ENCODE peak calls at places on chromosomes 16 and 17, in four cellular contexts. One of them, this sample, is unnamed.

GRCh38 chr16:87621976-87622713 is 19.8 kb downstream of the JPH3 start:
- DNase-seq in GM23338: no peak
- DNase-seq in choroid plexus epithelial cell: no peak
- DNase-seq in progenitor cell of endocrine pancreas: no peak
- DNase-seq in this sample: no peak

GRCh38 chr16:69616082-69616481 is 50.3 kb downstream of the NFAT5 start:
- DNase-seq in GM23338: no peak
- DNase-seq in choroid plexus epithelial cell: no peak
- DNase-seq in progenitor cell of endocrine pancreas: no peak
- DNase-seq in this sample: no peak

GRCh38 chr17:51560398-51560797 is 300.1 kb downstream of the UTP18 start:
- DNase-seq in GM23338: no peak
- DNase-seq in choroid plexus epithelial cell: no peak
- DNase-seq in progenitor cell of endocrine pancreas: no peak
- DNase-seq in this sample: no peak

GRCh38 chr17:4221163-4221562 is 42.6 kb downstream of the ANKFY1 start:
- DNase-seq in GM23338: no peak
- DNase-seq in choroid plexus epithelial cell: no peak
- DNase-seq in progenitor cell of endocrine pancreas: no peak
- DNase-seq in this sample: no peak

GRCh38 chr17:61247438-61247837 is 152.2 kb upstream of the TBX2 start:
- DNase-seq in GM23338: no peak
- DNase-seq in choroid plexus epithelial cell: peak
- DNase-seq in progenitor cell of endocrine pancreas: no peak
- DNase-seq in this sample: peak

GRCh38 chr17:58414596-58414997 is 2.7 kb downstream of the RNF43 start:
- DNase-seq in GM23338: no peak
- DNase-seq in choroid plexus epithelial cell: no peak
- DNase-seq in progenitor cell of endocrine pancreas: no peak
- DNase-seq in this sample: peak

GRCh38 chr17:45688353-45688752 is 95.8 kb upstream of the CRHR1 start:
- DNase-seq in GM23338: no peak
- DNase-seq in choroid plexus epithelial cell: no peak
- DNase-seq in progenitor cell of endocrine pancreas: no peak
- DNase-seq in this sample: no peak

GRCh38 chr17:33436321-33436720 is 143.2 kb upstream of the ASIC2 start:
- DNase-seq in GM23338: no peak
- DNase-seq in choroid plexus epithelial cell: peak
- DNase-seq in progenitor cell of endocrine pancreas: no peak
- DNase-seq in this sample: no peak

GRCh38 chr16:14132696-14133048 is 61.6 kb downstream of the MRTFB start:
- DNase-seq in GM23338: no peak
- DNase-seq in choroid plexus epithelial cell: no peak
- DNase-seq in progenitor cell of endocrine pancreas: no peak
- DNase-seq in this sample: no peak

GRCh38 chr16:12906271-12906670 is 4.9 kb downstream of the SHISA9 start:
- DNase-seq in GM23338: no peak
- DNase-seq in choroid plexus epithelial cell: no peak
- DNase-seq in progenitor cell of endocrine pancreas: no peak
- DNase-seq in this sample: no peak

GRCh38 chr16:89026121-89026612 is 49.2 kb upstream of the CBFA2T3 start:
- DNase-seq in GM23338: no peak
- DNase-seq in choroid plexus epithelial cell: peak
- DNase-seq in progenitor cell of endocrine pancreas: no peak
- DNase-seq in this sample: peak

GRCh38 chr16:78216166-78216745 is 116.8 kb downstream of the WWOX start:
- DNase-seq in GM23338: no peak
- DNase-seq in choroid plexus epithelial cell: peak
- DNase-seq in progenitor cell of endocrine pancreas: no peak
- DNase-seq in this sample: no peak

GRCh38 chr17:65020284-65020683 is 36.3 kb downstream of the GNA13 start:
- DNase-seq in GM23338: no peak
- DNase-seq in choroid plexus epithelial cell: peak
- DNase-seq in progenitor cell of endocrine pancreas: no peak
- DNase-seq in this sample: peak

GRCh38 chr16:8998114-8998513 is 34.4 kb upstream of the USP7 start:
- DNase-seq in GM23338: no peak
- DNase-seq in choroid plexus epithelial cell: peak
- DNase-seq in progenitor cell of endocrine pancreas: no peak
- DNase-seq in this sample: peak

GRCh38 chr17:81519284-81520020 is 6.9 kb upstream of the ACTG1 start:
- DNase-seq in GM23338: peak
- DNase-seq in choroid plexus epithelial cell: no peak
- DNase-seq in progenitor cell of endocrine pancreas: peak
- DNase-seq in this sample: peak

GRCh38 chr17:17669081-17669850 is 12.0 kb upstream of the RAI1 start:
- DNase-seq in GM23338: no peak
- DNase-seq in choroid plexus epithelial cell: no peak
- DNase-seq in progenitor cell of endocrine pancreas: peak
- DNase-seq in this sample: no peak

GRCh38 chr17:78168906-78169793 is 769 bp downstream of the SYNGR2 start:
- DNase-seq in GM23338: peak
- DNase-seq in choroid plexus epithelial cell: no peak
- DNase-seq in progenitor cell of endocrine pancreas: peak
- DNase-seq in this sample: peak

GRCh38 chr17:5297245-5297644 is 15.2 kb downstream of the RABEP1 start:
- DNase-seq in GM23338: no peak
- DNase-seq in choroid plexus epithelial cell: no peak
- DNase-seq in progenitor cell of endocrine pancreas: no peak
- DNase-seq in this sample: peak

GRCh38 chr17:75102385-75102821 is 7.4 kb upstream of the ARMC7 start:
- DNase-seq in GM23338: peak
- DNase-seq in choroid plexus epithelial cell: no peak
- DNase-seq in progenitor cell of endocrine pancreas: no peak
- DNase-seq in this sample: no peak

GRCh38 chr17:78677303-78678219 is 100.4 kb upstream of the DNAH17 start:
- DNase-seq in GM23338: no peak
- DNase-seq in choroid plexus epithelial cell: no peak
- DNase-seq in progenitor cell of endocrine pancreas: no peak
- DNase-seq in this sample: peak

GRCh38 chr17:79215631-79216030 is 141.0 kb downstream of the ENGASE start:
- DNase-seq in GM23338: no peak
- DNase-seq in choroid plexus epithelial cell: no peak
- DNase-seq in progenitor cell of endocrine pancreas: no peak
- DNase-seq in this sample: no peak

GRCh38 chr16:3101841-3102470 is 2.9 kb upstream of the ZSCAN10 start:
- DNase-seq in GM23338: peak
- DNase-seq in choroid plexus epithelial cell: no peak
- DNase-seq in progenitor cell of endocrine pancreas: no peak
- DNase-seq in this sample: no peak

GRCh38 chr17:80829166-80829813 is 162.4 kb upstream of the CHMP6 start:
- DNase-seq in GM23338: no peak
- DNase-seq in choroid plexus epithelial cell: no peak
- DNase-seq in progenitor cell of endocrine pancreas: no peak
- DNase-seq in this sample: no peak

GRCh38 chr17:55466671-55467070 is 44.6 kb downstream of the SMIM36 start:
- DNase-seq in GM23338: peak
- DNase-seq in choroid plexus epithelial cell: no peak
- DNase-seq in progenitor cell of endocrine pancreas: no peak
- DNase-seq in this sample: no peak

GRCh38 chr17:44599298-44600175 is 42.3 kb downstream of the FZD2 start:
- DNase-seq in GM23338: peak
- DNase-seq in choroid plexus epithelial cell: peak
- DNase-seq in progenitor cell of endocrine pancreas: no peak
- DNase-seq in this sample: peak

GRCh38 chr16:79069634-79070033 is 530.9 kb downstream of the MAF start:
- DNase-seq in GM23338: no peak
- DNase-seq in choroid plexus epithelial cell: no peak
- DNase-seq in progenitor cell of endocrine pancreas: no peak
- DNase-seq in this sample: no peak

GRCh38 chr17:17840751-17841591 is 4.2 kb upstream of the SREBF1 start:
- DNase-seq in GM23338: peak
- DNase-seq in choroid plexus epithelial cell: peak
- DNase-seq in progenitor cell of endocrine pancreas: no peak
- DNase-seq in this sample: peak

GRCh38 chr17:77145635-77146632 is 5.2 kb downstream of the SEC14L1 start:
- DNase-seq in GM23338: peak
- DNase-seq in choroid plexus epithelial cell: peak
- DNase-seq in progenitor cell of endocrine pancreas: no peak
- DNase-seq in this sample: no peak
- TF ChIP-seq CTCF in GM23338: peak
- TF ChIP-seq CTCF in choroid plexus epithelial cell: peak
- TF ChIP-seq CTCF in progenitor cell of endocrine pancreas: no peak
- TF ChIP-seq CTCF in this sample: no peak

GRCh38 chr17:27631897-27632725 is 1.1 kb downstream of the LGALS9 start:
- DNase-seq in GM23338: no peak
- DNase-seq in choroid plexus epithelial cell: no peak
- DNase-seq in progenitor cell of endocrine pancreas: no peak
- DNase-seq in this sample: no peak
- TF ChIP-seq CTCF in GM23338: peak
- TF ChIP-seq CTCF in choroid plexus epithelial cell: no peak
- TF ChIP-seq CTCF in progenitor cell of endocrine pancreas: no peak
- TF ChIP-seq CTCF in this sample: no peak

GRCh38 chr16:70680495-70681381 is 5.1 kb downstream of the MTSS2 start:
- DNase-seq in GM23338: no peak
- DNase-seq in choroid plexus epithelial cell: no peak
- DNase-seq in progenitor cell of endocrine pancreas: no peak
- DNase-seq in this sample: no peak

GRCh38 chr16:70683146-70683944 is 2.5 kb downstream of the MTSS2 start:
- DNase-seq in GM23338: no peak
- DNase-seq in choroid plexus epithelial cell: no peak
- DNase-seq in progenitor cell of endocrine pancreas: no peak
- DNase-seq in this sample: no peak

GRCh38 chr16:70684146-70685060 is 1.4 kb downstream of the MTSS2 start:
- DNase-seq in GM23338: no peak
- DNase-seq in choroid plexus epithelial cell: no peak
- DNase-seq in progenitor cell of endocrine pancreas: no peak
- DNase-seq in this sample: no peak

GRCh38 chr16:70681382-70682238 is 4.2 kb downstream of the MTSS2 start:
- DNase-seq in GM23338: no peak
- DNase-seq in choroid plexus epithelial cell: no peak
- DNase-seq in progenitor cell of endocrine pancreas: no peak
- DNase-seq in this sample: no peak

DNA sequence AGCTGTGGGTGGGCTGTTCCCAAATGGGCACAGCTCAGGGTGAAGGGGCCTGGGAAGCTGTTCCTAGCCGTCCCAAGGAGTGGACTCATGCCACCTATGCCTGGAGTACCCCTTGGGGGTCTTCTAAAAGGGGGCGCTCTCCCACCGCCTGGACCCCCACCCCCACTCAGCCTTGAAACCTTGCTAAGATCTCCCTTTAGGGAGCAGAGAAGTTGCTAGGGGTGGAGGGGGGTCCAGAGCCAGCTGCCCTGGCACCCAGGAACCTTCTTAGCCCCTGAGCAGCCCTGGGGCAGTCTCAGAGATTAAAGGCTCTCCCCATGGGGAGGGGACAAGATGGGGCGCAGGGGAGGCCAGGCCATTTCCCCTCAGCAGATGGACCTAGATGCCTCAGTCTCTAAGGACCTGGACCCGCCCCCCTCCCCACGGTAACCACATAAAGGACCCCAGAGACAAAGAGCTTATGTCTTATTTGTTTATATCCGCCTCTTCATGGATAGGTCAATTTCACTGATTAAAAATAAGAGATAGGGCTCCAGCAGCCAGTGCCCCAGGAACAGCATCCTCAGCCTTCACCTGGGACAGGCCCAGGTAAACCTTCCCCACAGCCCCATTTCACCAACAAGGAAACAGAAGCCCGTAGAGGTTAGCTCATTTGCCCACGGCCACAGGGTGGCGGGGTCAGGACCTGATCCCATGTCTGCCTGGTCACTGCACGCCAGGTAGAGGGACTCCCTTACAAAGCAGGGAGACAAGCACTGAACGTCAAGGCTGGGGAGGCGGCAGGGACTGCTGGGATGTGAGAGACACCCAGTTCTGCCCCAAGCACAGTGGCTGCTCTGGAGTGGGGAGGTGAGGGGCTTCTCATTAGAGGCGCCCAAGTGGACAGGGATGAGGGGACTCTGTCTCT is 3.4 kb downstream of the MTSS2 start:
- DNase-seq in GM23338: peak
- DNase-seq in choroid plexus epithelial cell: no peak
- DNase-seq in progenitor cell of endocrine pancreas: no peak
- DNase-seq in this sample: no peak
- TF ChIP-seq CTCF in GM23338: peak
- TF ChIP-seq CTCF in choroid plexus epithelial cell: no peak
- TF ChIP-seq CTCF in progenitor cell of endocrine pancreas: peak
- TF ChIP-seq CTCF in this sample: no peak

GRCh38 chr16:73047536-73048291 is at the start of gene ZFHX3:
- DNase-seq in GM23338: peak
- DNase-seq in choroid plexus epithelial cell: peak
- DNase-seq in progenitor cell of endocrine pancreas: peak
- DNase-seq in this sample: peak
- TF ChIP-seq CTCF in GM23338: peak
- TF ChIP-seq CTCF in choroid plexus epithelial cell: peak
- TF ChIP-seq CTCF in progenitor cell of endocrine pancreas: no peak
- TF ChIP-seq CTCF in this sample: peak

GRCh38 chr17:19979917-19980770 is 2.5 kb upstream of the AKAP10 start:
- DNase-seq in GM23338: peak
- DNase-seq in choroid plexus epithelial cell: peak
- DNase-seq in progenitor cell of endocrine pancreas: no peak
- DNase-seq in this sample: no peak
- TF ChIP-seq CTCF in GM23338: no peak
- TF ChIP-seq CTCF in choroid plexus epithelial cell: no peak
- TF ChIP-seq CTCF in progenitor cell of endocrine pancreas: no peak
- TF ChIP-seq CTCF in this sample: no peak

This sample was measured in MCF 10A.